ENCODE peak calls at places on chromosome 2, in nine cellular contexts. Z is HEK293T; U is aorta; G is GM06990; O is left cardiac atrium; A is endothelial cell of umbilical vein; K is lung microvascular endothelial cell; E is stimulated activated CD8-positive, alpha-beta memory T cell treated with anti-CD3 and anti-CD28 coated beads, Interleukin-4, amount 100 ng/mL, for 24 hours; C is activated naive CD8-positive, alpha-beta T cell treated with anti-CD3 and anti-CD28 coated beads for 36 hours. F is an unnamed sample.
A peak's percentile ranks its signal among the peaks of the same experiment; 100 is the strongest.

GRCh38 chr2:151671198-151671597 is 63.1 kb downstream of the NEB start:
- DNase-seq in Z (no peak), U (no peak), G (no peak), O (no peak), A (no peak), K (no peak), E (no peak), C (no peak), F (no peak)

GRCh38 chr2:36663851-36664715 is 32.4 kb upstream of the VIT start:
- DNase-seq in Z (peak; percentile 58), U (no peak), G (no peak), O (no peak), A (peak; percentile 82), K (peak; percentile 88), E (no peak), C (no peak), F (peak; percentile 51)

GRCh38 chr2:143264851-143265250 is 135.6 kb downstream of the ARHGAP15 start:
- DNase-seq in Z (no peak), U (no peak), G (no peak), O (no peak), A (no peak), K (no peak), E (no peak), C (no peak), F (no peak)

GRCh38 chr2:187527262-187527661 is 27.0 kb downstream of the TFPI start:
- DNase-seq in Z (no peak), U (no peak), G (no peak), O (no peak), A (peak; percentile 89), K (peak; percentile 86), E (no peak), C (no peak), F (peak; percentile 58)

GRCh38 chr2:98519851-98520250 is 75.2 kb downstream of the INPP4A start:
- DNase-seq in Z (no peak), U (no peak), G (no peak), O (no peak), A (no peak), K (no peak), E (no peak), C (no peak), F (no peak)

GRCh38 chr2:63587814-63588384 is 378 bp downstream of the WDPCP start:
- DNase-seq in Z (no peak), U (no peak), G (no peak), O (no peak), A (peak; percentile 36), K (no peak), E (peak; percentile 1), C (no peak), F (no peak)

GRCh38 chr2:224111576-224111975 is 72.5 kb upstream of the SERPINE2 start:
- DNase-seq in Z (no peak), U (no peak), G (no peak), O (no peak), A (no peak), K (no peak), E (no peak), C (no peak), F (no peak)

GRCh38 chr2:29841386-29842004 is 79.9 kb downstream of the ALK start:
- DNase-seq in Z (peak; percentile 52), U (no peak), G (no peak), O (no peak), A (peak; percentile 18), K (peak; percentile 39), E (peak; percentile 1), C (peak; percentile 13), F (no peak)